ENCODE peak calls at places on chromosomes 4 and X, in six cellular contexts. One of them, this sample, is unnamed.

GRCh38 chrX:10450229-10450958 is 170.0 kb downstream of the MID1 start:
- DNase-seq in memory B cell: no peak
- DNase-seq in activated gamma-delta T cell treated with anti-CD3 and anti-CD28 coated beads, Interleukin-2, amount 50 U/mL, for 16 hours: no peak
- DNase-seq in ascending aorta: no peak
- DNase-seq in foreskin keratinocyte: peak; percentile 81
- DNase-seq in frontal cortex: no peak
- DNase-seq in this sample: no peak

GRCh38 chrX:143002206-143002605 is 23.5 kb upstream of the SPANXN4 start:
- DNase-seq in memory B cell: no peak
- DNase-seq in activated gamma-delta T cell treated with anti-CD3 and anti-CD28 coated beads, Interleukin-2, amount 50 U/mL, for 16 hours: no peak
- DNase-seq in ascending aorta: no peak
- DNase-seq in foreskin keratinocyte: no peak
- DNase-seq in frontal cortex: no peak
- DNase-seq in this sample: no peak

GRCh38 chrX:149837639-149838038 is 43.3 kb upstream of the MAGEA8 start:
- DNase-seq in memory B cell: no peak
- DNase-seq in activated gamma-delta T cell treated with anti-CD3 and anti-CD28 coated beads, Interleukin-2, amount 50 U/mL, for 16 hours: no peak
- DNase-seq in ascending aorta: no peak
- DNase-seq in foreskin keratinocyte: peak; percentile 7
- DNase-seq in frontal cortex: no peak
- DNase-seq in this sample: no peak

GRCh38 chr4:101348367-101348827 is 1.1 kb upstream of the PPP3CA start:
- DNase-seq in memory B cell: no peak
- DNase-seq in activated gamma-delta T cell treated with anti-CD3 and anti-CD28 coated beads, Interleukin-2, amount 50 U/mL, for 16 hours: no peak
- DNase-seq in ascending aorta: no peak
- DNase-seq in foreskin keratinocyte: no peak
- DNase-seq in frontal cortex: no peak
- DNase-seq in this sample: peak; percentile 34

GRCh38 chr4:80097395-80098177 is 24.6 kb upstream of the ANTXR2 start:
- DNase-seq in memory B cell: no peak
- DNase-seq in activated gamma-delta T cell treated with anti-CD3 and anti-CD28 coated beads, Interleukin-2, amount 50 U/mL, for 16 hours: no peak
- DNase-seq in ascending aorta: no peak
- DNase-seq in foreskin keratinocyte: peak; percentile 48
- DNase-seq in frontal cortex: no peak
- DNase-seq in this sample: no peak

GRCh38 chr4:24853142-24853541 is 57.8 kb downstream of the SOD3 start:
- DNase-seq in memory B cell: no peak
- DNase-seq in activated gamma-delta T cell treated with anti-CD3 and anti-CD28 coated beads, Interleukin-2, amount 50 U/mL, for 16 hours: no peak
- DNase-seq in ascending aorta: no peak
- DNase-seq in foreskin keratinocyte: no peak
- DNase-seq in frontal cortex: peak; percentile 2
- DNase-seq in this sample: no peak

GRCh38 chrX:30504309-30504708 is 73.3 kb downstream of the TASL start:
- DNase-seq in memory B cell: peak; percentile 0
- DNase-seq in activated gamma-delta T cell treated with anti-CD3 and anti-CD28 coated beads, Interleukin-2, amount 50 U/mL, for 16 hours: no peak
- DNase-seq in ascending aorta: no peak
- DNase-seq in foreskin keratinocyte: peak; percentile 11
- DNase-seq in frontal cortex: no peak
- DNase-seq in this sample: peak; percentile 61

GRCh38 chrX:40748977-40749376 is 13.6 kb upstream of the MED14 start:
- DNase-seq in memory B cell: no peak
- DNase-seq in activated gamma-delta T cell treated with anti-CD3 and anti-CD28 coated beads, Interleukin-2, amount 50 U/mL, for 16 hours: no peak
- DNase-seq in ascending aorta: no peak
- DNase-seq in foreskin keratinocyte: no peak
- DNase-seq in frontal cortex: no peak
- DNase-seq in this sample: no peak

GRCh38 chr4:154424810-154425484 is 66.7 kb downstream of the DCHS2 start:
- DNase-seq in memory B cell: no peak
- DNase-seq in activated gamma-delta T cell treated with anti-CD3 and anti-CD28 coated beads, Interleukin-2, amount 50 U/mL, for 16 hours: no peak
- DNase-seq in ascending aorta: no peak
- DNase-seq in foreskin keratinocyte: no peak
- DNase-seq in frontal cortex: no peak
- DNase-seq in this sample: no peak

GRCh38 chrX:71454222-71454621 is 78.7 kb upstream of the OGT start:
- DNase-seq in memory B cell: no peak
- DNase-seq in activated gamma-delta T cell treated with anti-CD3 and anti-CD28 coated beads, Interleukin-2, amount 50 U/mL, for 16 hours: no peak
- DNase-seq in ascending aorta: no peak
- DNase-seq in foreskin keratinocyte: no peak
- DNase-seq in frontal cortex: no peak
- DNase-seq in this sample: no peak

GRCh38 chr4:128737098-128737513 is 72.4 kb upstream of the JADE1 start:
- DNase-seq in memory B cell: no peak
- DNase-seq in activated gamma-delta T cell treated with anti-CD3 and anti-CD28 coated beads, Interleukin-2, amount 50 U/mL, for 16 hours: no peak
- DNase-seq in ascending aorta: no peak
- DNase-seq in foreskin keratinocyte: no peak
- DNase-seq in frontal cortex: no peak
- DNase-seq in this sample: no peak

GRCh38 chrX:46865281-46865680 is 28.4 kb downstream of the RP2 start:
- DNase-seq in memory B cell: no peak
- DNase-seq in activated gamma-delta T cell treated with anti-CD3 and anti-CD28 coated beads, Interleukin-2, amount 50 U/mL, for 16 hours: no peak
- DNase-seq in ascending aorta: no peak
- DNase-seq in foreskin keratinocyte: peak; percentile 43
- DNase-seq in frontal cortex: no peak
- DNase-seq in this sample: no peak

GRCh38 chr4:3724319-3725231 is 41.6 kb upstream of the ADRA2C start:
- DNase-seq in memory B cell: no peak
- DNase-seq in activated gamma-delta T cell treated with anti-CD3 and anti-CD28 coated beads, Interleukin-2, amount 50 U/mL, for 16 hours: no peak
- DNase-seq in ascending aorta: no peak
- DNase-seq in foreskin keratinocyte: peak; percentile 1
- DNase-seq in frontal cortex: no peak
- DNase-seq in this sample: no peak

GRCh38 chr4:143337600-143338287 is 1.1 kb downstream of the GAB1 start:
- DNase-seq in memory B cell: no peak
- DNase-seq in activated gamma-delta T cell treated with anti-CD3 and anti-CD28 coated beads, Interleukin-2, amount 50 U/mL, for 16 hours: no peak
- DNase-seq in ascending aorta: peak; percentile 76
- DNase-seq in foreskin keratinocyte: no peak
- DNase-seq in frontal cortex: no peak
- DNase-seq in this sample: peak; percentile 40

GRCh38 chr4:108097990-108098553 is 70.7 kb downstream of the LEF1 start:
- DNase-seq in memory B cell: no peak
- DNase-seq in activated gamma-delta T cell treated with anti-CD3 and anti-CD28 coated beads, Interleukin-2, amount 50 U/mL, for 16 hours: no peak
- DNase-seq in ascending aorta: no peak
- DNase-seq in foreskin keratinocyte: no peak
- DNase-seq in frontal cortex: no peak
- DNase-seq in this sample: no peak

GRCh38 chr4:106893903-106894302 is 142.2 kb downstream of the DKK2 start:
- DNase-seq in memory B cell: no peak
- DNase-seq in activated gamma-delta T cell treated with anti-CD3 and anti-CD28 coated beads, Interleukin-2, amount 50 U/mL, for 16 hours: no peak
- DNase-seq in ascending aorta: no peak
- DNase-seq in foreskin keratinocyte: no peak
- DNase-seq in frontal cortex: no peak
- DNase-seq in this sample: no peak

GRCh38 chr4:129682586-129682985 is 586.6 kb downstream of the C4orf33 start:
- DNase-seq in memory B cell: no peak
- DNase-seq in activated gamma-delta T cell treated with anti-CD3 and anti-CD28 coated beads, Interleukin-2, amount 50 U/mL, for 16 hours: no peak
- DNase-seq in ascending aorta: no peak
- DNase-seq in foreskin keratinocyte: no peak
- DNase-seq in frontal cortex: no peak
- DNase-seq in this sample: no peak

GRCh38 chrX:66163447-66163846 is 600 bp upstream of the HEPH start:
- DNase-seq in memory B cell: no peak
- DNase-seq in activated gamma-delta T cell treated with anti-CD3 and anti-CD28 coated beads, Interleukin-2, amount 50 U/mL, for 16 hours: no peak
- DNase-seq in ascending aorta: no peak
- DNase-seq in foreskin keratinocyte: no peak
- DNase-seq in frontal cortex: no peak
- DNase-seq in this sample: no peak

GRCh38 chr4:97498875-97499274 is 644.4 kb downstream of the STPG2 start:
- DNase-seq in memory B cell: no peak
- DNase-seq in activated gamma-delta T cell treated with anti-CD3 and anti-CD28 coated beads, Interleukin-2, amount 50 U/mL, for 16 hours: no peak
- DNase-seq in ascending aorta: no peak
- DNase-seq in foreskin keratinocyte: peak; percentile 98
- DNase-seq in frontal cortex: no peak
- DNase-seq in this sample: no peak

GRCh38 chrX:65999563-66000148 is 40.2 kb downstream of the VSIG4 start:
- DNase-seq in memory B cell: no peak
- DNase-seq in activated gamma-delta T cell treated with anti-CD3 and anti-CD28 coated beads, Interleukin-2, amount 50 U/mL, for 16 hours: no peak
- DNase-seq in ascending aorta: no peak
- DNase-seq in foreskin keratinocyte: no peak
- DNase-seq in frontal cortex: no peak
- DNase-seq in this sample: no peak

GRCh38 chrX:285076-285677 is 4.0 kb downstream of the PLCXD1 start:
- DNase-seq in memory B cell: no peak
- DNase-seq in activated gamma-delta T cell treated with anti-CD3 and anti-CD28 coated beads, Interleukin-2, amount 50 U/mL, for 16 hours: no peak
- DNase-seq in ascending aorta: no peak
- DNase-seq in foreskin keratinocyte: no peak
- DNase-seq in frontal cortex: no peak
- DNase-seq in this sample: no peak

GRCh38 chrX:30060718-30061117 is 154.6 kb upstream of the MAGEB2 start:
- DNase-seq in memory B cell: no peak
- DNase-seq in activated gamma-delta T cell treated with anti-CD3 and anti-CD28 coated beads, Interleukin-2, amount 50 U/mL, for 16 hours: no peak
- DNase-seq in ascending aorta: no peak
- DNase-seq in foreskin keratinocyte: no peak
- DNase-seq in frontal cortex: no peak
- DNase-seq in this sample: no peak

GRCh38 chrX:71612256-71612655 is 6.1 kb downstream of the CXCR3 start:
- DNase-seq in memory B cell: no peak
- DNase-seq in activated gamma-delta T cell treated with anti-CD3 and anti-CD28 coated beads, Interleukin-2, amount 50 U/mL, for 16 hours: no peak
- DNase-seq in ascending aorta: peak; percentile 3
- DNase-seq in foreskin keratinocyte: no peak
- DNase-seq in frontal cortex: no peak
- DNase-seq in this sample: no peak

GRCh38 chrX:108122748-108123147 is 31.2 kb downstream of the ATG4A start:
- DNase-seq in memory B cell: no peak
- DNase-seq in activated gamma-delta T cell treated with anti-CD3 and anti-CD28 coated beads, Interleukin-2, amount 50 U/mL, for 16 hours: no peak
- DNase-seq in ascending aorta: no peak
- DNase-seq in foreskin keratinocyte: peak; percentile 68
- DNase-seq in frontal cortex: no peak
- DNase-seq in this sample: no peak

GRCh38 chrX:46737462-46737861 is 21.5 kb downstream of the SLC9A7 start:
- DNase-seq in memory B cell: no peak
- DNase-seq in activated gamma-delta T cell treated with anti-CD3 and anti-CD28 coated beads, Interleukin-2, amount 50 U/mL, for 16 hours: no peak
- DNase-seq in ascending aorta: no peak
- DNase-seq in foreskin keratinocyte: peak; percentile 67
- DNase-seq in frontal cortex: no peak
- DNase-seq in this sample: no peak

GRCh38 chrX:40146471-40147398 is 49.0 kb upstream of the BCOR start:
- DNase-seq in memory B cell: no peak
- DNase-seq in activated gamma-delta T cell treated with anti-CD3 and anti-CD28 coated beads, Interleukin-2, amount 50 U/mL, for 16 hours: no peak
- DNase-seq in ascending aorta: no peak
- DNase-seq in foreskin keratinocyte: no peak
- DNase-seq in frontal cortex: peak; percentile 70
- DNase-seq in this sample: peak; percentile 66

GRCh38 chrX:44908198-44908597 is 35.2 kb downstream of the KDM6A start:
- DNase-seq in memory B cell: no peak
- DNase-seq in activated gamma-delta T cell treated with anti-CD3 and anti-CD28 coated beads, Interleukin-2, amount 50 U/mL, for 16 hours: no peak
- DNase-seq in ascending aorta: no peak
- DNase-seq in foreskin keratinocyte: no peak
- DNase-seq in frontal cortex: no peak
- DNase-seq in this sample: no peak

GRCh38 chr4:98363431-98363830 is 102.2 kb downstream of the RAP1GDS1 start:
- DNase-seq in memory B cell: no peak
- DNase-seq in activated gamma-delta T cell treated with anti-CD3 and anti-CD28 coated beads, Interleukin-2, amount 50 U/mL, for 16 hours: no peak
- DNase-seq in ascending aorta: no peak
- DNase-seq in foreskin keratinocyte: peak; percentile 60
- DNase-seq in frontal cortex: no peak
- DNase-seq in this sample: no peak

GRCh38 chrX:1249101-1249887 is 19.3 kb upstream of the CSF2RA start:
- DNase-seq in memory B cell: no peak
- DNase-seq in activated gamma-delta T cell treated with anti-CD3 and anti-CD28 coated beads, Interleukin-2, amount 50 U/mL, for 16 hours: no peak
- DNase-seq in ascending aorta: peak; percentile 76
- DNase-seq in foreskin keratinocyte: peak; percentile 9
- DNase-seq in frontal cortex: no peak
- DNase-seq in this sample: peak; percentile 59

GRCh38 chr4:184167576-184167975 is 50.1 kb downstream of the ENPP6 start:
- DNase-seq in memory B cell: no peak
- DNase-seq in activated gamma-delta T cell treated with anti-CD3 and anti-CD28 coated beads, Interleukin-2, amount 50 U/mL, for 16 hours: no peak
- DNase-seq in ascending aorta: no peak
- DNase-seq in foreskin keratinocyte: no peak
- DNase-seq in frontal cortex: no peak
- DNase-seq in this sample: no peak

GRCh38 chr4:5894266-5894665 is 1.4 kb upstream of the CRMP1 start:
- DNase-seq in memory B cell: no peak
- DNase-seq in activated gamma-delta T cell treated with anti-CD3 and anti-CD28 coated beads, Interleukin-2, amount 50 U/mL, for 16 hours: no peak
- DNase-seq in ascending aorta: no peak
- DNase-seq in foreskin keratinocyte: no peak
- DNase-seq in frontal cortex: no peak
- DNase-seq in this sample: no peak

GRCh38 chr4:83362492-83363329 is 28.1 kb upstream of the HPSE start:
- DNase-seq in memory B cell: no peak
- DNase-seq in activated gamma-delta T cell treated with anti-CD3 and anti-CD28 coated beads, Interleukin-2, amount 50 U/mL, for 16 hours: no peak
- DNase-seq in ascending aorta: no peak
- DNase-seq in foreskin keratinocyte: no peak
- DNase-seq in frontal cortex: no peak
- DNase-seq in this sample: no peak

GRCh38 chrX:148310402-148311200 is 189.8 kb upstream of the AFF2 start:
- DNase-seq in memory B cell: no peak
- DNase-seq in activated gamma-delta T cell treated with anti-CD3 and anti-CD28 coated beads, Interleukin-2, amount 50 U/mL, for 16 hours: peak; percentile 25
- DNase-seq in ascending aorta: no peak
- DNase-seq in foreskin keratinocyte: no peak
- DNase-seq in frontal cortex: no peak
- DNase-seq in this sample: no peak

GRCh38 chr4:37243722-37244582 is 591 bp upstream of the NWD2 start:
- DNase-seq in memory B cell: no peak
- DNase-seq in activated gamma-delta T cell treated with anti-CD3 and anti-CD28 coated beads, Interleukin-2, amount 50 U/mL, for 16 hours: no peak
- DNase-seq in ascending aorta: no peak
- DNase-seq in foreskin keratinocyte: peak; percentile 30
- DNase-seq in frontal cortex: peak; percentile 12
- DNase-seq in this sample: no peak

GRCh38 chr4:144504853-144505252 is 141.1 kb upstream of the HHIP start:
- DNase-seq in memory B cell: no peak
- DNase-seq in activated gamma-delta T cell treated with anti-CD3 and anti-CD28 coated beads, Interleukin-2, amount 50 U/mL, for 16 hours: no peak
- DNase-seq in ascending aorta: no peak
- DNase-seq in foreskin keratinocyte: no peak
- DNase-seq in frontal cortex: no peak
- DNase-seq in this sample: no peak

GRCh38 chr4:113153529-113154101 is 104.2 kb downstream of the ANK2 start:
- DNase-seq in memory B cell: no peak
- DNase-seq in activated gamma-delta T cell treated with anti-CD3 and anti-CD28 coated beads, Interleukin-2, amount 50 U/mL, for 16 hours: no peak
- DNase-seq in ascending aorta: no peak
- DNase-seq in foreskin keratinocyte: peak; percentile 44
- DNase-seq in frontal cortex: no peak
- DNase-seq in this sample: peak; percentile 16

GRCh38 chr4:41360214-41360910 is 103.6 kb downstream of the UCHL1 start:
- DNase-seq in memory B cell: no peak
- DNase-seq in activated gamma-delta T cell treated with anti-CD3 and anti-CD28 coated beads, Interleukin-2, amount 50 U/mL, for 16 hours: no peak
- DNase-seq in ascending aorta: peak; percentile 87
- DNase-seq in foreskin keratinocyte: peak; percentile 22
- DNase-seq in frontal cortex: peak; percentile 85
- DNase-seq in this sample: peak; percentile 45

GRCh38 chr4:24887881-24888430 is 24.9 kb downstream of the CCDC149 start:
- DNase-seq in memory B cell: no peak
- DNase-seq in activated gamma-delta T cell treated with anti-CD3 and anti-CD28 coated beads, Interleukin-2, amount 50 U/mL, for 16 hours: no peak
- DNase-seq in ascending aorta: no peak
- DNase-seq in foreskin keratinocyte: no peak
- DNase-seq in frontal cortex: no peak
- DNase-seq in this sample: no peak

GRCh38 chrX:48919947-48920712 is 1.3 kb upstream of the PIM2 start:
- DNase-seq in memory B cell: no peak
- DNase-seq in activated gamma-delta T cell treated with anti-CD3 and anti-CD28 coated beads, Interleukin-2, amount 50 U/mL, for 16 hours: no peak
- DNase-seq in ascending aorta: no peak
- DNase-seq in foreskin keratinocyte: no peak
- DNase-seq in frontal cortex: no peak
- DNase-seq in this sample: no peak

This sample was measured in T47D.